ENCODE peak calls at places on chromosomes 7 and 10, in ten cellular contexts. G, T, S, D, Z, Y, A, U, J and H are unnamed samples.

GRCh38 chr7:135147899-135148721 is at the start of gene TMEM140:
- DNase-seq in G (peak), S (no peak), A (no peak), Z (no peak), T (no peak), D (no peak), J (peak), Y (no peak), U (no peak), H (no peak)

GRCh38 chr7:46565712-46566111 is 644.6 kb upstream of the IGFBP3 start:
- DNase-seq in D (no peak), Z (no peak), S (no peak), T (no peak), A (no peak), Y (no peak), J (no peak), G (no peak), U (no peak), H (no peak)

GRCh38 chr10:103969857-103970627 is 3.1 kb downstream of the SLK start:
- DNase-seq in S (no peak), A (no peak), J (no peak), Z (peak), U (no peak), G (no peak), D (no peak), T (no peak), Y (no peak), H (no peak)

GRCh38 chr10:72086466-72087391 is 1.6 kb downstream of the SPOCK2 start:
- DNase-seq in S (no peak), Y (no peak), A (no peak), Z (no peak), J (peak), D (peak), U (no peak), T (peak), G (peak), H (peak)

GRCh38 chr7:39951156-39951942 is 1.3 kb downstream of the CDK13 start:
- DNase-seq in Z (peak), S (peak), A (peak), J (peak), G (peak), Y (no peak), T (no peak), D (peak), U (peak), H (peak)

GRCh38 chr10:52566471-52567246 is 205.9 kb downstream of the MBL2 start:
- DNase-seq in Y (peak), S (peak), D (no peak), J (no peak), Z (peak), A (peak), U (no peak), G (no peak), T (no peak), H (no peak)

GRCh38 chr10:43874984-43875383 is 226.3 kb upstream of the ZNF32 start:
- DNase-seq in T (no peak), G (no peak), Z (no peak), D (no peak), J (no peak), S (no peak), A (no peak), U (no peak), Y (no peak), H (no peak)

GRCh38 chr10:93410697-93411348 is 71.3 kb downstream of the MYOF start:
- DNase-seq in Z (no peak), G (no peak), U (no peak), A (no peak), D (no peak), Y (no peak), T (no peak), J (peak), S (no peak), H (no peak)

GRCh38 chr7:13457790-13458189 is 531.7 kb downstream of the ETV1 start:
- DNase-seq in A (no peak), Z (no peak), Y (no peak), J (no peak), S (no peak), G (no peak), D (no peak), T (no peak), U (no peak), H (no peak)

GRCh38 chr7:67493386-67493785 is 496.8 kb downstream of the TYW1 start:
- DNase-seq in G (no peak), Y (no peak), U (no peak), J (no peak), A (no peak), S (no peak), D (no peak), T (no peak), Z (no peak), H (no peak)

GRCh38 chr10:122449153-122449552 is 5.3 kb upstream of the ARMS2 start:
- DNase-seq in Z (no peak), A (no peak), U (no peak), T (no peak), J (no peak), D (no peak), Y (no peak), G (no peak), S (no peak), H (no peak)

GRCh38 chr10:13560597-13560996 is 26.2 kb upstream of the PRPF18 start:
- DNase-seq in G (no peak), S (no peak), T (no peak), D (no peak), Z (peak), J (no peak), Y (peak), U (no peak), A (no peak), H (no peak)

GRCh38 chr10:102718220-102718619 is 3.8 kb downstream of the SFXN2 start:
- DNase-seq in Z (peak), D (no peak), S (no peak), A (no peak), Y (no peak), T (no peak), J (no peak), U (no peak), G (no peak), H (no peak)

GRCh38 chr7:4738711-4739527 is 36.5 kb upstream of the AP5Z1 start:
- DNase-seq in U (peak), Y (peak), J (peak), D (no peak), A (no peak), T (peak), G (no peak), S (peak), Z (peak), H (peak)

GRCh38 chr10:12727832-12728215 is 273.7 kb downstream of the CCDC3 start:
- DNase-seq in T (no peak), G (no peak), Y (no peak), Z (peak), A (no peak), J (no peak), S (no peak), U (no peak), D (no peak), H (peak)

GRCh38 chr10:6350609-6351008 is 147.9 kb downstream of the PFKFB3 start:
- DNase-seq in D (no peak), T (no peak), Y (no peak), G (no peak), J (no peak), U (no peak), S (no peak), Z (no peak), A (no peak), H (no peak)

GRCh38 chr7:100705341-100705752 is 574 bp upstream of the POP7 start:
- DNase-seq in G (peak), T (no peak), U (peak), J (peak), D (peak), Y (peak), A (peak), S (peak), Z (peak), H (peak)

GRCh38 chr7:39086638-39087360 is 109.1 kb downstream of the POU6F2 start:
- DNase-seq in G (no peak), J (no peak), D (no peak), Y (no peak), A (no peak), Z (no peak), T (no peak), S (no peak), U (no peak), H (no peak)

GRCh38 chr7:138565451-138566114 is 105.5 kb downstream of the TRIM24 start:
- DNase-seq in S (no peak), Y (no peak), U (no peak), G (no peak), J (no peak), D (no peak), A (no peak), T (peak), Z (peak), H (no peak)

GRCh38 chr10:18196806-18197550 is 56.8 kb downstream of the CACNB2 start:
- DNase-seq in A (no peak), Z (no peak), Y (no peak), S (no peak), G (no peak), D (no peak), J (no peak), U (no peak), T (no peak), H (no peak)

GRCh38 chr7:51123322-51124021 is 193.1 kb downstream of the COBL start:
- DNase-seq in J (peak), U (peak), T (no peak), G (no peak), Y (peak), Z (peak), D (no peak), A (no peak), S (peak), H (peak)

GRCh38 chr10:95814011-95814727 is 58.2 kb downstream of the ENTPD1 start:
- DNase-seq in Z (peak), G (no peak), J (no peak), S (no peak), Y (peak), T (no peak), A (no peak), U (no peak), D (no peak), H (peak)

GRCh38 chr7:93337047-93337446 is 104.9 kb downstream of the VPS50 start:
- DNase-seq in Z (peak), J (no peak), T (no peak), G (no peak), U (no peak), Y (no peak), S (no peak), D (no peak), A (no peak), H (no peak)

GRCh38 chr7:128923411-128923800 is 12.9 kb upstream of the KCP start:
- DNase-seq in U (no peak), Y (no peak), S (no peak), A (no peak), Z (no peak), J (no peak), D (no peak), G (no peak), T (no peak), H (no peak)

GRCh38 chr7:41730668-41731067 is 27.8 kb upstream of the INHBA start:
- DNase-seq in A (no peak), Y (no peak), T (no peak), G (no peak), Z (no peak), J (no peak), U (no peak), S (no peak), D (no peak), H (no peak)

GRCh38 chr10:87585565-87586514 is 73.8 kb upstream of the PAPSS2 start:
- DNase-seq in T (no peak), U (no peak), S (peak), A (no peak), D (no peak), Z (peak), Y (no peak), G (no peak), J (no peak), H (no peak)

GRCh38 chr7:116834815-116835533 is 27.4 kb upstream of the CAPZA2 start:
- DNase-seq in Y (no peak), T (no peak), Z (peak), A (no peak), D (peak), U (no peak), G (no peak), S (peak), J (no peak), H (peak)

GRCh38 chr7:47477191-47478016 is 104.5 kb downstream of the TNS3 start:
- DNase-seq in U (no peak), Z (no peak), D (no peak), T (no peak), Y (no peak), J (no peak), S (no peak), A (no peak), G (no peak), H (no peak)

GRCh38 chr7:44291066-44291732 is 34.2 kb downstream of the CAMK2B start:
- DNase-seq in A (peak), G (peak), T (no peak), U (peak), Y (no peak), D (peak), S (no peak), J (no peak), Z (peak), H (peak)

GRCh38 chr10:62689712-62690111 is 114.8 kb upstream of the ADO start:
- DNase-seq in J (no peak), D (no peak), S (no peak), Y (no peak), G (no peak), Z (no peak), T (peak), U (no peak), A (no peak), H (no peak)

GRCh38 chr10:63267414-63268138 is 134.4 kb downstream of the NRBF2 start:
- DNase-seq in S (peak), T (peak), D (no peak), U (no peak), A (no peak), Z (peak), Y (peak), G (no peak), J (no peak), H (no peak)

GRCh38 chr10:113034008-113034407 is 84.0 kb downstream of the TCF7L2 start:
- DNase-seq in A (no peak), Y (no peak), J (no peak), U (no peak), G (no peak), T (no peak), D (no peak), Z (no peak), S (no peak), H (no peak)

GRCh38 chr10:12372846-12373245 is 23.5 kb downstream of the CAMK1D start:
- DNase-seq in S (no peak), U (no peak), D (no peak), Y (no peak), J (no peak), T (no peak), Z (no peak), A (no peak), G (peak), H (no peak)

GRCh38 chr7:39432807-39433416 is 133.3 kb upstream of the YAE1 start:
- DNase-seq in Y (no peak), D (no peak), Z (no peak), U (no peak), S (no peak), T (no peak), J (no peak), G (no peak), A (no peak), H (no peak)

GRCh38 chr7:20825555-20825954 is 38.9 kb upstream of the SP8 start:
- DNase-seq in T (no peak), U (no peak), Y (no peak), G (no peak), A (no peak), Z (no peak), S (no peak), J (no peak), D (no peak), H (no peak)

GRCh38 chr7:30142710-30143109 is 7.9 kb downstream of the MTURN start:
- DNase-seq in U (peak), Z (peak), A (no peak), G (no peak), J (no peak), S (no peak), T (no peak), Y (peak), D (no peak), H (peak)